ENCODE peak calls at places on chromosomes 6 and 20, in ten cellular contexts. Q is stomach, B is fibroblast of lung, E is lower leg skin, A is psoas muscle, U is activated B cell treated with CpG ODN at 0.5 μM for 24 hours, T is IMR-90, N is osteocyte, W is OCI-LY7, G is fibroblast of the aortic adventitia. L is an unnamed sample.
A peak's percentile ranks its signal among the peaks of the same experiment; 100 is the strongest.

GRCh38 chr6:141413196-141413595 is 719.5 kb upstream of the GJE1 start:
- DNase-seq in E (no peak), Q (no peak), T (peak; percentile 4), N (no peak), W (no peak), A (no peak), U (no peak), B (peak; percentile 12), G (peak; percentile 41), L (no peak)

GRCh38 chr6:19759117-19759880 is 77.9 kb upstream of the ID4 start:
- DNase-seq in U (no peak), Q (no peak), T (peak; percentile 88), E (no peak), A (no peak), B (peak; percentile 92), G (peak; percentile 79), N (no peak), W (no peak), L (peak; percentile 41)

GRCh38 chr6:161029195-161029809 is 37.7 kb downstream of the MAP3K4 start:
- DNase-seq in Q (no peak), G (peak; percentile 65), T (peak; percentile 91), N (no peak), E (no peak), U (no peak), A (no peak), B (peak; percentile 97), W (no peak), L (peak; percentile 62)

GRCh38 chr20:64077876-64078551 is 1.3 kb downstream of the RGS19 start:
- DNase-seq in B (no peak), Q (peak; percentile 41), E (no peak), A (no peak), U (peak; percentile 63), W (peak; percentile 92), N (no peak), G (no peak), T (no peak), L (no peak)

GRCh38 chr6:12801141-12801540 is 84.6 kb downstream of the PHACTR1 start:
- DNase-seq in A (no peak), Q (no peak), G (no peak), T (no peak), B (peak; percentile 68), E (no peak), W (no peak), N (no peak), U (no peak), L (peak; percentile 22)

GRCh38 chr6:65248211-65248610 is 458.8 kb downstream of the EYS start:
- DNase-seq in B (no peak), G (no peak), N (no peak), W (no peak), U (no peak), A (no peak), E (no peak), T (no peak), Q (no peak), L (no peak)

GRCh38 chr6:16742116-16742515 is 19.1 kb downstream of the ATXN1 start:
- DNase-seq in G (no peak), Q (no peak), A (no peak), N (no peak), T (no peak), W (no peak), B (peak; percentile 62), U (no peak), E (no peak), L (no peak)

GRCh38 chr20:9166153-9166780 is 97.4 kb downstream of the PLCB4 start:
- DNase-seq in N (no peak), E (no peak), B (peak; percentile 9), W (no peak), A (no peak), T (no peak), U (no peak), G (no peak), Q (no peak), L (no peak)

GRCh38 chr6:103672169-103672568 is 1187.5 kb downstream of the HACE1 start:
- DNase-seq in U (no peak), N (no peak), A (no peak), T (no peak), E (no peak), B (peak; percentile 0), W (no peak), Q (no peak), G (no peak), L (no peak)

GRCh38 chr6:143707702-143708101 is 29.9 kb downstream of the PHACTR2 start:
- DNase-seq in A (no peak), E (no peak), T (no peak), N (no peak), Q (no peak), B (no peak), G (no peak), W (no peak), U (no peak), L (no peak)

GRCh38 chr6:101429291-101429690 is 35.8 kb downstream of the GRIK2 start:
- DNase-seq in T (peak; percentile 49), E (no peak), U (no peak), Q (no peak), B (peak; percentile 14), N (no peak), A (no peak), G (peak; percentile 18), W (no peak), L (no peak)

DNA sequence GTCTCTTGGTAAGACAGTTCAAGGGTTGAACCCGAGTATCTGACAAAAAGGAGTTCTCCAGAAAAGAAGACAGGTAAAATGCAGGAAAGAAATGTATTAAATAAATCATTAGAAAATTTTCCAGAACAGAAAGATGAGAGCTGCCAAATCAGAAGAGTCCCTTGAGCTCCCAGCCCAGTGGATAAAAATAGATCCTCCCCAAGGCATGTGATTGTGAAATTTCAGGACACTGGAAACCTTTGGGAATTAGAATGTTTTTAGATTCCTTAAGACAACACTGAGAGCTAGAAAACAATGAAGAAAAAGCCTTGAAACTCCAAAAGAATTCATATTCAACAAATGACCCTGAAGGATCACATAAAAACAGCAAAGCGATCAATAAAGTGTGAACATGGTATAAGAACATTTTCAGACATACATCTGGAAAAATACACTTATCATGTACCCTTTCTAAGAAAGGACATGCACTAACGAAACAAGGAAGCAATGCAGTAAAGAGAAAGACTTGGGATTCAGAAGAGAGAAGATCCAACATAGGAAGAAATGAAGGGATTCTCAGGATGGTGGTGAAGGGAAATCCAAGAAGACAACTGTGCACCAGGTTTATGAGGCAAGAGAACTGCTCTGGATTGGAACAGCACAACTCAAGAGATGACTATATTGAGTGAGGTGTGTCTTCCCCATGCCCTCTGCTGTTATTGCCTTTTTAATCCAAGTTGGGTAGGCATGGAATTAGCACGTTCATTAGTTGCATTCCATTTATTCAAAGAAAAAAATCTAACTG is 390.4 kb downstream of the SYNE1 start:
- DNase-seq in U (no peak), W (no peak), G (peak; percentile 50), A (no peak), T (peak; percentile 54), E (no peak), B (peak; percentile 32), N (no peak), Q (no peak), L (no peak)
- TF ChIP-seq CTCF in U (no peak), W (no peak), G (no peak), A (no peak), T (no peak), E (no peak), B (no peak), N (no peak), Q (no peak), L (no peak)

DNA sequence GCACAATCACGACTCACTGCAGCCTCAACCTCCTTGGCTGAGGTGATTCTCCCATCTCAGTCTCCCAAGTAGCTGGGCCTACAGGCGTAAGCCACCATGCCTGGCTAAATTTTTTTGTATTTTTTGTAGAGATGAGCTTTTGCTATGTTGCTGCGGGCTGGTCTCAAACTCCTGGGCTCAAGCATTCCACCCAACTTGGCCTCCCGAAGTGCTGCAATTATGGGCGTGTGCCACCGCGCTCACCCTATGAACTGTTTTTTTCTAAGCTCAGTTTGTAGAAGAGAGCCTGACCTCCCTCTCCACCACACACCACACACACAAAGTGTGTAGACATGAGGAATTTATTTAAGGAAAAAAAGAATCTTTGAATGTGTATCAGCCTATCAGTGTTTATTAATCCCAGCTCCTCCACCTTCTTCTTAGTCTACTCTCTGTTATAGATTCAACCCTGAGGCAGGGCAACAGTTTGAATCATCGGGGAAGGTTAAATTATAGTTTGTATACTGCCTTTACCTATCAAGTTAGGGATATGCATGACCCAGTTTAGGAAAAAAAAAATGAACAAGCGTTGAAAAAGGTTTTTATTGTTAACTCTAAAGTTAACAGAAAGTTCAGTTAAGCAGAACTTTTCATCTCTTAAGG is 74.2 kb downstream of the PLEKHG1 start:
- DNase-seq in B (no peak), G (no peak), N (no peak), A (no peak), E (no peak), U (no peak), T (no peak), W (no peak), Q (no peak), L (no peak)
- TF ChIP-seq CTCF in B (no peak), G (no peak), N (no peak), A (no peak), E (no peak), U (no peak), T (no peak), W (no peak), Q (no peak), L (no peak)

DNA sequence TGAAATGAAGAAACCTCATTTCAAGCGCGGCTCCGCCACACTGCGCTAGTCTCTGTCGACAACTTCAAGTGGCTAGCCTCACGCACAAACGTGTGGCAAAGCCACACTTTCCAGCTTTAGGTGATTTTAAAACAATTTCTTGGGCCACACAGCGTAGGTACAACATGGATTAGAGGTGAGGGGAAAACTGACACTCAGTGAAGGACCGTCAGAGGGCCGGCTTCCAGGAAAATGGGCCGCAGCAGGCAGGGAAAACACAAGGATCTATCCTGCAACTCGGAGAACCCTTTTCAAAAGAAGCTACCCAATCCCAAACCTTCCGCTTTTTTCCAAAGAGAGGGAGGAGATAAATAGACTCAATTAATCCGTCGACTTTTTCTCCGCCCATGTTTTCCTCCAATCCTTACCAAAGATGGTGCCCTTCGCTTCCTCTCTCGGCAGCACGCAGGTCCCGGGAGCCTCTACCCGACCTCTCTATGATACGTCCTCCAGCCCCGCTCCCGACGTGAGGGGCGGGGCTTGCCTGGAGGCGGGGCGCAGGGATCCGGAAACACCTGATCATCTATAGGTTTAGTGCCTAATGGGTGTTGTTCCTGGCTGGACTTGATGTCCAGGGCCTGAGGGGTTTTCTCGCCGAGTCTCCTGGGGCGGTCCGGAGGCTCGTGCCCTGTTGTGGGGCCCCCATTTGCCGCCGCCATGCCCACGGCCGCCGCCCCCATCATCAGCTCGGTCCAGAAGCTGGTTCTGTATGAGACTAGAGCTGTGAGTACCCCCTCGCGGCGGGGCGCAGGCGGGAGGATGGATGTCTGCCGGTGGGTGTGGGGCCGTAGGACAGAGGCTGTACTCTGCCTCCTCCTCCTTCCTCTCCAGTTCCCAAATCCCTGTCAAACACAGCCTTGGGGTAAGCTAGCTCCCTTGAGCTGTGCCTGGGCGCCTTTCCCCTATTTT is at the start of the genes AK9 and FIG4:
- DNase-seq in W (peak; percentile 92), Q (peak; percentile 95), A (peak; percentile 93), B (peak; percentile 93), E (peak; percentile 98), U (peak; percentile 88), N (peak; percentile 95), T (peak; percentile 90), G (peak; percentile 93), L (peak; percentile 71)
- TF ChIP-seq CTCF in W (peak; percentile 57), Q (no peak), A (no peak), B (peak; percentile 32), E (no peak), U (no peak), N (peak; percentile 50), T (peak; percentile 13), G (peak; percentile 46), L (peak; percentile 49)

DNA sequence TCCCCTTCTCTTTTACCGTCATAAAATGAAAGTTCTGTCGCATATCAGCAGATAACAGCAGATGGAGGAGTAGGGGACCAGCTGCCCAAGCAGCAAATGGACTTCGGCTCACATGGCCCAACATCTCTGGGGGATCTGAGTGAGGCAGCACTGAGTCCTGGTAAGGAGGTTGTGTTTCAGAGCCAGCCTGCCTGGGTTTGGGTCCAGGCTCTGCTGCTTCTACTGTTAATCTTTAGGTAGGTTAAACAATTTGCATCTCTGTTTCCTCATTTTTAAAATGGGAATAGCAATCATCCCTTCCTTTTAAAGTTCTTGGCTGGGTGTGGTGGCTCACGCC is 193.6 kb downstream of the DOK5 start:
- DNase-seq in N (no peak), T (no peak), A (no peak), W (no peak), E (no peak), B (no peak), U (no peak), Q (no peak), G (no peak), L (no peak)
- TF ChIP-seq CTCF in N (no peak), T (no peak), A (no peak), W (no peak), E (no peak), B (no peak), U (no peak), Q (no peak), G (no peak), L (no peak)

L was measured in AG09319.